ENCODE peak calls at places on chromosomes 6 and 20, in five cellular contexts. C, B, Q, J and W are unnamed samples.

GRCh38 chr6:119313937-119314893 is 35.3 kb downstream of the MAN1A1 start:
- DNase-seq in J (no peak), Q (no peak), C (peak), B (no peak), W (no peak)

GRCh38 chr6:1815827-1816452 is 206.2 kb downstream of the FOXC1 start:
- DNase-seq in B (no peak), Q (no peak), J (no peak), C (no peak), W (no peak)

GRCh38 chr6:35061651-35062410 is 79.3 kb downstream of the TCP11 start:
- DNase-seq in Q (no peak), B (no peak), C (no peak), J (no peak), W (no peak)

GRCh38 chr6:97850458-97851218 is 567.6 kb upstream of the MMS22L start:
- DNase-seq in Q (peak), C (no peak), B (no peak), J (no peak), W (peak)

GRCh38 chr20:44431502-44432234 is 44.0 kb upstream of the TTPAL start:
- DNase-seq in C (no peak), B (no peak), Q (no peak), J (peak), W (no peak)

GRCh38 chr6:56661298-56661697 is 18.6 kb upstream of the DST start:
- DNase-seq in C (no peak), J (no peak), Q (peak), B (no peak), W (no peak)

GRCh38 chr6:134223761-134224445 is 94.0 kb downstream of the SGK1 start:
- DNase-seq in C (no peak), Q (no peak), B (no peak), J (no peak), W (no peak)

GRCh38 chr6:132736239-132736638 is 21.5 kb downstream of the VNN2 start:
- DNase-seq in J (no peak), C (no peak), Q (no peak), B (no peak), W (no peak)

GRCh38 chr6:138503881-138504680 is 4.8 kb upstream of the NHSL1 start:
- DNase-seq in B (no peak), J (peak), C (no peak), Q (no peak), W (no peak)

GRCh38 chr6:34362909-34363713 is 29.4 kb downstream of the NUDT3 start:
- DNase-seq in J (peak), B (no peak), Q (no peak), C (peak), W (no peak)

GRCh38 chr20:53021934-53022333 is 49.8 kb downstream of the TSHZ2 start:
- DNase-seq in C (no peak), Q (no peak), J (no peak), B (no peak), W (no peak)

GRCh38 chr20:38581013-38581412 is at the start of gene ADIG:
- DNase-seq in B (no peak), J (peak), C (no peak), Q (no peak), W (no peak)

GRCh38 chr20:4656491-4656890 is 65.2 kb upstream of the PRND start:
- DNase-seq in B (no peak), C (no peak), J (no peak), Q (no peak), W (no peak)

GRCh38 chr6:142846883-142847287 is 98.1 kb downstream of the HIVEP2 start:
- DNase-seq in Q (no peak), B (no peak), J (peak), C (no peak), W (peak)

GRCh38 chr6:14822689-14823088 is 423.2 kb upstream of the JARID2 start:
- DNase-seq in J (no peak), C (no peak), Q (no peak), B (no peak), W (no peak)

GRCh38 chr6:169190144-169190584 is 63.5 kb downstream of the THBS2 start:
- DNase-seq in Q (no peak), C (no peak), J (no peak), B (no peak), W (no peak)

GRCh38 chr6:169189686-169190085 is 64.0 kb downstream of the THBS2 start:
- DNase-seq in Q (no peak), J (no peak), B (no peak), C (no peak), W (no peak)

GRCh38 chr6:169186496-169187169 is 67.0 kb downstream of the THBS2 start:
- DNase-seq in Q (no peak), C (no peak), J (no peak), B (no peak), W (no peak)

GRCh38 chr6:169189227-169189626 is 64.4 kb downstream of the THBS2 start:
- DNase-seq in J (no peak), B (no peak), Q (no peak), C (no peak), W (no peak)

DNA sequence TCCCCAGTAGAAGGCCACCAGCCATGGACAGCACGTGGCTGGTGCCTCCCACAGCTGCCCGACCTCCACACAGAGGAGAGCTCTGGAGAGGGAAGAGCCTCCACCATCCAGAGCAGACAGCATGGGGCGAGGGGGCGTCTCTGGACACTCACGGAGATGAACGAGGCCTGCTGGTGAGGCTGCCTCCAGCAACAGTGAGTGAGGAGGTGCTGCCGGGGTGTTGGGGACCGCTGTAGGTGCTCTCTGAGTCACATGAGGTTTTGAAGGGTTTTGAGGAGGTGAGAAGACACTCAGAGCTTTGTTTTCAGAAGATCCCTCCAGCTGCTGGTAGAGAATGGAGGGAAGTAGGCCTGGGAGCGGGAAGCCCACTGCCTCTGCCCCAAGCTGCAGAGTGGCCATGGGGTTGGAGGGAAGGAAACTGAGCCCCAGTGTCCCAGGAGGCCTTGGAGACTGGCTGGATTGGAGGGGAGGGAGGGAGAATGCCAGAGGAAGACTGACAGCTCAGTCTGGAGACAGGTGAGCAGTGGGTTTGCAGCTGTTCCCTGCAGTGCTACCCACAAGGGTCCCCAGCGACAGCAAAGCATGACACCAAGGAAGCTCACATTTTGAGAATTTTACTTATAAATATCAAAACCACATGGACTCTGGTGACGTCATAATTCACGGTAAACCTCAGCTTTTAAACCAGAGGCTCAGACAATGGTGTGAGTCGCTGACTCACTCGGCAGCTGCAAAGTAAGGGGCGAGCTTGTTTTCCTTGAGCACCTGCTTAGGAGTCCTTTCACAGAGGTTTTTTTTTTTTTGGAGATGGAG is 65.4 kb downstream of the THBS2 start:
- DNase-seq in Q (no peak), B (no peak), J (no peak), C (no peak), W (no peak)
- TF ChIP-seq SUZ12 in Q (no peak), B (no peak), J (no peak), C (no peak), W (no peak)

DNA sequence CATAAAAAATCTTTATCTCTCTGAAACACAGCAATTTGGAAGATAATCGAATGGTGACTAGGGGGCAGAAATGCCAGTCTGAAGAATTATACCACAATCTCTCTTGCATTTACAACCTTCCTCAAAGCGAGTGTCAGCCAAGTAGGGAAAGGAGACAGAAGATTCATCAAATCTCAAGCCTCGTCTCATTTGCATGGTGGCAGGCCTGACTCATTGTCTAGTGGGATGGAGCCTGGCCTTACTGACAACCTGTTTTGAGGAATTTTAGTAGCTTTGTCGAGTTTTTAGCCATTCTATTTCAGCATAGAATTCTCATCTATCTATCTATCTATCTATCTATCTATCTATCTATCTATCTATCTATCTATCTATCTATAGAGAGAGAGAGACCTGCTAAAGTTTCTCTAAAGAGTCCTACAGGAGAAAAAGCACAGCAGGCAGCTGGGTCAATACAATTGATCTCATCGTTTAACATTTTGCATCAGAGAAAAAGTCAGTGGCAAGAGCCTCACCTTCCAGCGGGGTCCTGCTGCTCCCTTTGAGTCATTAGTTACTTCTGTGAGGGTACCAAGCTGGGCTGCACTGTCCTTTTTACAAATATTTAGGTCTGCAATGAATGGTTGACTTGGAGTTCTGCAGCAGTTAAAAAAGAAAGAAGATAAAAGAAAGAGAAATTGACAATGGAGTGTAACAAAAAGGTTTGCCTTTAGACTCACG is 572.7 kb downstream of the TFAP2A start:
- DNase-seq in Q (peak), B (no peak), C (no peak), J (no peak), W (no peak)
- TF ChIP-seq SUZ12 in Q (no peak), B (no peak), C (no peak), J (no peak), W (no peak)

GRCh38 chr6:163387317-163387716 is 27.2 kb upstream of the QKI start:
- DNase-seq in C (no peak), Q (no peak), J (no peak), B (no peak), W (no peak)

GRCh38 chr6:163386329-163386910 is 28.1 kb upstream of the QKI start:
- DNase-seq in C (no peak), B (no peak), Q (no peak), J (no peak), W (no peak)

GRCh38 chr6:163381118-163381751 is 33.3 kb upstream of the QKI start:
- DNase-seq in C (no peak), J (peak), Q (no peak), B (no peak), W (no peak)

GRCh38 chr6:163383912-163384311 is 30.6 kb upstream of the QKI start:
- DNase-seq in J (no peak), C (no peak), B (no peak), Q (no peak), W (no peak)

DNA sequence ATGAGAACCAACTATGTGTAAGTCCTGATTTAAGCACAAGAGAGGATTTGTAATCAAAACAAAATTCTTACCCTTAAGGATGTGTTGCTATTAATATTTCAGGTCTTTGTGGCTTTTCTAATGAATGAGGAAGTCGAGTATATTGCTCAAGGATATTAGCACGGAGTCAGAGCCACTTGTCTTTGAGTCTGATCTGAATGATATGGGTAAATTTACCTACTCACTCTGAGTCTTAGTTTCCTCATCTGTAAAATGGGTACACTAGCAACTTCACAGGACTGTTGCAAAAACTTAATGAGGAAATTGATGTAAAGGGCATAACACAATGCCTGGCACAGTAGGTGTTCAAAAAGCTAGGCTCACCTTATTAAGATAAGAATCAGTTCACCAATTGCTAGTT is 30.0 kb upstream of the QKI start:
- DNase-seq in C (no peak), Q (no peak), B (no peak), J (no peak), W (no peak)
- TF ChIP-seq SUZ12 in C (no peak), Q (no peak), B (no peak), J (no peak), W (no peak)

DNA sequence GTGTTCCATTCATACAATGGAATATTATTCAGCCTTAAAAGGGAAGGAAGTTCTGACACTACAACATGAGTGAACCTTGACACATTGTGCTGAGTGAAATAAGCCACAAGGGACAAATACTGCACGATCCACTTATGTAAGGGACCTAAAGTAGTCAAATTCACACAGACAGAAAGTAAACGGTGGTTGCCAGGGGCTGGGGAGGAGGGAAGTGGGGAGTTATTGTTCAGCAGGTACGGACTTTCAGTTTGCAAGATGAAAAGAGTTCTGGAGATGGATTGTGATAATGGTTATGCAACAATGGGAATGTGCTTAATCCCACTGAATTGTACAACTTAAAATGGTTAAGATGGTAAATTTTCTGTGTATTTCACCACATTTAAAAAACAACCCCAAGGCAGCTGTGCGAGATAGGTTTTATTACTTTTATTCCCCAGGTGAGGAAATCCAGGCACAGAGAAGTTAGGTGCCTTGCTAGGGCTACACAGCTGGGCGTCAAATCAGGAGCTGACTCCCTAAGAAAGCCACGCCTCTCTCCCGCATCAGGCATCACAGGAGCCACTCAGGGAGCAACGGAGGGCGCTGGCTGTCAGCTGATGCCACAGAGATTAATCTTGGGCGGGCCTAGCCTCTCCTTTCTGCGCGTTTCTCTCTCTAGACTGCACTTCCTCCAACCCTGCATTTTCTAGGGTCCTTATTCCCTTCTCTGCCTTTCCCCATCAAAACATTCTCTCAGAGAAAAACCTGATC is 9.3 kb upstream of the TRAF3IP2 start:
- DNase-seq in Q (no peak), B (no peak), J (peak), C (no peak), W (peak)
- TF ChIP-seq SUZ12 in Q (no peak), B (no peak), J (no peak), C (no peak), W (no peak)

GRCh38 chr20:20611165-20611564 is 101.3 kb downstream of the RALGAPA2 start:
- DNase-seq in J (peak), C (no peak), Q (no peak), B (no peak), W (no peak)
- TF ChIP-seq SUZ12 in J (no peak), C (no peak), Q (no peak), B (no peak), W (no peak)